ENCODE peak calls at places on chromosomes 13 and 19, in six cellular contexts. One of them, this sample, is unnamed. For H3K4me1, the result is how much of the 10 kb centered on the place peaks cover.

GRCh38 chr19:48760514-48761221 is 5.3 kb downstream of the FGF21 start:
- DNase-seq in OCI-LY7: no peak
- DNase-seq in uterus: no peak
- DNase-seq in Peyer's patch: no peak
- DNase-seq in colonic mucosa: no peak
- DNase-seq in tibial nerve: no peak
- DNase-seq in this sample: no peak

GRCh38 chr19:16263115-16263839 is 61.3 kb upstream of the KLF2 start:
- DNase-seq in OCI-LY7: peak
- DNase-seq in uterus: no peak
- DNase-seq in Peyer's patch: peak
- DNase-seq in colonic mucosa: no peak
- DNase-seq in tibial nerve: no peak
- DNase-seq in this sample: no peak

GRCh38 chr19:41588497-41589209 is 12.7 kb downstream of the CEACAM21 start:
- DNase-seq in OCI-LY7: peak
- DNase-seq in uterus: no peak
- DNase-seq in Peyer's patch: no peak
- DNase-seq in colonic mucosa: no peak
- DNase-seq in tibial nerve: peak
- DNase-seq in this sample: no peak

GRCh38 chr13:23514076-23514475 is 56.1 kb upstream of the TNFRSF19 start:
- DNase-seq in OCI-LY7: no peak
- DNase-seq in uterus: no peak
- DNase-seq in Peyer's patch: no peak
- DNase-seq in colonic mucosa: no peak
- DNase-seq in tibial nerve: no peak
- DNase-seq in this sample: no peak

GRCh38 chr13:28820099-28821051 is at the start of gene MTUS2:
- DNase-seq in OCI-LY7: no peak
- DNase-seq in uterus: no peak
- DNase-seq in Peyer's patch: no peak
- DNase-seq in colonic mucosa: no peak
- DNase-seq in tibial nerve: no peak
- DNase-seq in this sample: no peak

GRCh38 chr19:4367336-4367723 is 24.0 kb downstream of the MPND start:
- DNase-seq in OCI-LY7: no peak
- DNase-seq in uterus: no peak
- DNase-seq in Peyer's patch: no peak
- DNase-seq in colonic mucosa: no peak
- DNase-seq in tibial nerve: no peak
- DNase-seq in this sample: no peak

GRCh38 chr19:53980553-53981407 is 10.7 kb upstream of the CACNG6 start:
- DNase-seq in OCI-LY7: no peak
- DNase-seq in uterus: no peak
- DNase-seq in Peyer's patch: no peak
- DNase-seq in colonic mucosa: peak
- DNase-seq in tibial nerve: no peak
- DNase-seq in this sample: peak

GRCh38 chr19:3201072-3201700 is 15.5 kb downstream of the NCLN start:
- DNase-seq in OCI-LY7: no peak
- DNase-seq in uterus: no peak
- DNase-seq in Peyer's patch: no peak
- DNase-seq in colonic mucosa: no peak
- DNase-seq in tibial nerve: no peak
- DNase-seq in this sample: no peak

GRCh38 chr13:92500192-92500591 is 726.4 kb upstream of the GPC6 start:
- DNase-seq in OCI-LY7: no peak
- DNase-seq in uterus: no peak
- DNase-seq in Peyer's patch: no peak
- DNase-seq in colonic mucosa: no peak
- DNase-seq in tibial nerve: no peak
- DNase-seq in this sample: no peak

GRCh38 chr19:10353793-10354391 is 14.5 kb upstream of the ICAM3 start:
- DNase-seq in OCI-LY7: peak
- DNase-seq in uterus: peak
- DNase-seq in Peyer's patch: no peak
- DNase-seq in colonic mucosa: no peak
- DNase-seq in tibial nerve: peak
- DNase-seq in this sample: no peak

GRCh38 chr19:55080915-55081772 is 5.5 kb downstream of the EPS8L1 start:
- DNase-seq in OCI-LY7: peak
- DNase-seq in uterus: peak
- DNase-seq in Peyer's patch: peak
- DNase-seq in colonic mucosa: peak
- DNase-seq in tibial nerve: peak
- DNase-seq in this sample: peak

GRCh38 chr13:73939603-73940002 is 194.6 kb downstream of the KLF12 start:
- DNase-seq in OCI-LY7: peak
- DNase-seq in uterus: no peak
- DNase-seq in Peyer's patch: no peak
- DNase-seq in colonic mucosa: no peak
- DNase-seq in tibial nerve: no peak
- DNase-seq in this sample: no peak

GRCh38 chr13:30847697-30848307 is 58.3 kb upstream of the MEDAG start:
- DNase-seq in OCI-LY7: no peak
- DNase-seq in uterus: peak
- DNase-seq in Peyer's patch: no peak
- DNase-seq in colonic mucosa: no peak
- DNase-seq in tibial nerve: no peak
- DNase-seq in this sample: peak

GRCh38 chr19:30857966-30858490 is 485.8 kb downstream of the ZNF536 start:
- DNase-seq in OCI-LY7: no peak
- DNase-seq in uterus: no peak
- DNase-seq in Peyer's patch: peak
- DNase-seq in colonic mucosa: no peak
- DNase-seq in tibial nerve: no peak
- DNase-seq in this sample: no peak

GRCh38 chr19:30672926-30673325 is 300.7 kb downstream of the ZNF536 start:
- DNase-seq in OCI-LY7: no peak
- DNase-seq in uterus: no peak
- DNase-seq in Peyer's patch: no peak
- DNase-seq in colonic mucosa: no peak
- DNase-seq in tibial nerve: no peak
- DNase-seq in this sample: no peak

GRCh38 chr13:59673301-59673700 is 490.4 kb downstream of the DIAPH3 start:
- DNase-seq in OCI-LY7: no peak
- DNase-seq in uterus: no peak
- DNase-seq in Peyer's patch: no peak
- DNase-seq in colonic mucosa: no peak
- DNase-seq in tibial nerve: no peak
- DNase-seq in this sample: no peak

GRCh38 chr13:103884139-103884723 is 818.0 kb upstream of the SLC10A2 start:
- DNase-seq in OCI-LY7: no peak
- DNase-seq in uterus: no peak
- DNase-seq in Peyer's patch: no peak
- DNase-seq in colonic mucosa: no peak
- DNase-seq in tibial nerve: no peak
- DNase-seq in this sample: no peak

GRCh38 chr13:77475345-77476084 is 60.0 kb upstream of the SCEL start:
- DNase-seq in OCI-LY7: no peak
- DNase-seq in uterus: no peak
- DNase-seq in Peyer's patch: no peak
- DNase-seq in colonic mucosa: no peak
- DNase-seq in tibial nerve: no peak
- DNase-seq in this sample: no peak

GRCh38 chr13:24670174-24670573 is 10.0 kb upstream of the ATP12A start:
- DNase-seq in OCI-LY7: no peak
- DNase-seq in uterus: no peak
- DNase-seq in Peyer's patch: peak
- DNase-seq in colonic mucosa: peak
- DNase-seq in tibial nerve: no peak
- DNase-seq in this sample: no peak

GRCh38 chr13:24668955-24669354 is 11.3 kb upstream of the ATP12A start:
- DNase-seq in OCI-LY7: no peak
- DNase-seq in uterus: no peak
- DNase-seq in Peyer's patch: peak
- DNase-seq in colonic mucosa: peak
- DNase-seq in tibial nerve: no peak
- DNase-seq in this sample: no peak

GRCh38 chr13:24671367-24672117 is 8.7 kb upstream of the ATP12A start:
- DNase-seq in OCI-LY7: peak
- DNase-seq in uterus: peak
- DNase-seq in Peyer's patch: peak
- DNase-seq in colonic mucosa: peak
- DNase-seq in tibial nerve: peak
- DNase-seq in this sample: no peak

GRCh38 chr13:24672141-24673132 is 7.8 kb upstream of the ATP12A start:
- DNase-seq in OCI-LY7: no peak
- DNase-seq in uterus: no peak
- DNase-seq in Peyer's patch: peak
- DNase-seq in colonic mucosa: no peak
- DNase-seq in tibial nerve: no peak
- DNase-seq in this sample: no peak

GRCh38 chr13:24670927-24671326 is 9.3 kb upstream of the ATP12A start:
- DNase-seq in OCI-LY7: peak
- DNase-seq in uterus: no peak
- DNase-seq in Peyer's patch: peak
- DNase-seq in colonic mucosa: peak
- DNase-seq in tibial nerve: no peak
- DNase-seq in this sample: no peak
- TF ChIP-seq CTCF in OCI-LY7: no peak
- TF ChIP-seq CTCF in uterus: no peak
- TF ChIP-seq CTCF in Peyer's patch: no peak
- TF ChIP-seq CTCF in colonic mucosa: no peak
- TF ChIP-seq CTCF in tibial nerve: no peak
- TF ChIP-seq CTCF in this sample: no peak

DNA sequence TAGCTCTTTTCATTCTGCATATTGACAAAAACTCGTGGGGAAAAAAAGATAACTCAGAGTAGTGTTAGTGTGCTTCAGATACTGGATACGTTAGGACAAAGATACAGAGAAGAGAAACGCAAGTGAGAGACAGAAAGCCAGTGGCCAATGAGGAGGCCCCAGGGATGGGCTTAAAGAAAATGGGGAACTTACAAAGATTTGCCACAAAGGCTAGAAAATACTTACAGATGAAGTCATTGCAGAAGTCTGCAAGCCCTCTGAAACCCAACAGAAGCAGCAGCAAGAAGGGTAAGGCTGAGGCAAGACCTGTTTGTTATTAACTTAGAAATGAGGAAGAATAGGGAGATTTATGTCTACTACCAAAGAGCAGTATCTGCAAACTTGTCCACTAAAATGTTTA is 192.5 kb upstream of the MIR17HG start:
- DNase-seq in OCI-LY7: no peak
- DNase-seq in uterus: no peak
- DNase-seq in Peyer's patch: no peak
- DNase-seq in colonic mucosa: no peak
- DNase-seq in tibial nerve: no peak
- DNase-seq in this sample: no peak
- H3K27ac ChIP-seq in OCI-LY7: no peak
- H3K27ac ChIP-seq in uterus: no peak
- H3K27ac ChIP-seq in Peyer's patch: no peak
- H3K27ac ChIP-seq in colonic mucosa: no peak
- H3K27ac ChIP-seq in tibial nerve: no peak
- H3K27ac ChIP-seq in this sample: no peak

GRCh38 chr13:40600145-40600751 is 66.2 kb downstream of the FOXO1 start:
- DNase-seq in OCI-LY7: no peak
- DNase-seq in uterus: no peak
- DNase-seq in Peyer's patch: no peak
- DNase-seq in colonic mucosa: no peak
- DNase-seq in tibial nerve: no peak
- DNase-seq in this sample: no peak
- H3K4me1 ChIP-seq in OCI-LY7: half or more
- H3K4me1 ChIP-seq in uterus: under half
- H3K4me1 ChIP-seq in Peyer's patch: under half
- H3K4me1 ChIP-seq in colonic mucosa: under half
- H3K4me1 ChIP-seq in tibial nerve: under half
- H3K4me1 ChIP-seq in this sample: half or more

GRCh38 chr13:69324109-69324886 is 783.3 kb upstream of the ATXN8OS start:
- DNase-seq in OCI-LY7: peak
- DNase-seq in uterus: no peak
- DNase-seq in Peyer's patch: no peak
- DNase-seq in colonic mucosa: no peak
- DNase-seq in tibial nerve: no peak
- DNase-seq in this sample: no peak
- TF ChIP-seq CTCF in OCI-LY7: peak
- TF ChIP-seq CTCF in uterus: no peak
- TF ChIP-seq CTCF in Peyer's patch: no peak
- TF ChIP-seq CTCF in colonic mucosa: no peak
- TF ChIP-seq CTCF in tibial nerve: no peak
- TF ChIP-seq CTCF in this sample: no peak

GRCh38 chr13:43432948-43433347 is 353.8 kb downstream of the ENOX1 start:
- DNase-seq in OCI-LY7: no peak
- DNase-seq in uterus: no peak
- DNase-seq in Peyer's patch: no peak
- DNase-seq in colonic mucosa: no peak
- DNase-seq in tibial nerve: no peak
- DNase-seq in this sample: no peak
- H3K27ac ChIP-seq in OCI-LY7: no peak
- H3K27ac ChIP-seq in uterus: no peak
- H3K27ac ChIP-seq in Peyer's patch: no peak
- H3K27ac ChIP-seq in colonic mucosa: no peak
- H3K27ac ChIP-seq in tibial nerve: no peak
- H3K27ac ChIP-seq in this sample: peak

DNA sequence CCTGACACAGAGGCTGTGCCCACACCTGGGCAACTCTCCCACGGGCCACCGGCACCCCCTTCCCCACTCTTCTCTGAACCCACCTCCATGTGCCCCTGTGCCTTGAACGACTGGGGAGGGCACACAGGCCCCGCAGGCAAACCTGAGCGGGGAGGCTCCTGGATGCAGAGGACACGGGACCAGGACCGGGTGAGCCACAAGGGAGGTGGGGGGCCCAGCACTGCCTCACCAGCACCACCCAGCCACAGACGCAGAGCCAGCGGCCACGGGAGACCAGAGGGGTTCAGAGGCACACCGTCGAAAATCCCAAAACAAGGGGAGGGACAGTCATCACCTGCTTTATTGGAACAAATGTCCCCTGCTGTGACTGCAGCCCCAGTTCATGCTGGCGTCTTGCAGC is 49.4 kb downstream of the STK24 start:
- DNase-seq in OCI-LY7: no peak
- DNase-seq in uterus: no peak
- DNase-seq in Peyer's patch: peak
- DNase-seq in colonic mucosa: no peak
- DNase-seq in tibial nerve: no peak
- DNase-seq in this sample: no peak
- H3K4me1 ChIP-seq in OCI-LY7: under half
- H3K4me1 ChIP-seq in uterus: under half
- H3K4me1 ChIP-seq in Peyer's patch: under half
- H3K4me1 ChIP-seq in colonic mucosa: under half
- H3K4me1 ChIP-seq in tibial nerve: under half
- H3K4me1 ChIP-seq in this sample: half or more

GRCh38 chr19:39845621-39846175 is 481 bp downstream of the FBL start:
- DNase-seq in OCI-LY7: peak
- DNase-seq in uterus: no peak
- DNase-seq in Peyer's patch: no peak
- DNase-seq in colonic mucosa: no peak
- DNase-seq in tibial nerve: no peak
- DNase-seq in this sample: no peak
- TF ChIP-seq CTCF in OCI-LY7: peak
- TF ChIP-seq CTCF in uterus: no peak
- TF ChIP-seq CTCF in Peyer's patch: no peak
- TF ChIP-seq CTCF in colonic mucosa: no peak
- TF ChIP-seq CTCF in tibial nerve: no peak
- TF ChIP-seq CTCF in this sample: no peak

This sample was measured in gastrocnemius medialis.